ENCODE peak calls at places on chromosome 17, in five cellular contexts. K, S, O, D and J are unnamed samples.

GRCh38 chr17:75557852-75558665 is 29.5 kb upstream of the MYO15B start:
- DNase-seq in K (no peak), S (no peak), O (no peak), D (no peak), J (no peak)

GRCh38 chr17:33039874-33040273 is 48.2 kb downstream of the SPACA3 start:
- DNase-seq in K (no peak), S (peak), O (no peak), D (no peak), J (peak)

GRCh38 chr17:78947235-78948153 is 22.3 kb upstream of the TIMP2 start:
- DNase-seq in K (no peak), S (peak), O (no peak), D (no peak), J (peak)

GRCh38 chr17:57873261-57874057 is 23.6 kb upstream of the MRPS23 start:
- DNase-seq in K (no peak), S (no peak), O (no peak), D (no peak), J (no peak)

GRCh38 chr17:79133986-79134385 is 59.4 kb downstream of the ENGASE start:
- DNase-seq in K (no peak), S (no peak), O (no peak), D (no peak), J (no peak)

GRCh38 chr17:44901323-44901965 is 2.2 kb upstream of the EFTUD2 start:
- DNase-seq in K (no peak), S (no peak), O (no peak), D (no peak), J (peak)

GRCh38 chr17:65171753-65172152 is 34.6 kb downstream of the RGS9 start:
- DNase-seq in K (no peak), S (no peak), O (no peak), D (no peak), J (no peak)

GRCh38 chr17:30363715-30364202 is 15.0 kb upstream of the CPD start:
- DNase-seq in K (peak), S (no peak), O (peak), D (no peak), J (peak)

DNA sequence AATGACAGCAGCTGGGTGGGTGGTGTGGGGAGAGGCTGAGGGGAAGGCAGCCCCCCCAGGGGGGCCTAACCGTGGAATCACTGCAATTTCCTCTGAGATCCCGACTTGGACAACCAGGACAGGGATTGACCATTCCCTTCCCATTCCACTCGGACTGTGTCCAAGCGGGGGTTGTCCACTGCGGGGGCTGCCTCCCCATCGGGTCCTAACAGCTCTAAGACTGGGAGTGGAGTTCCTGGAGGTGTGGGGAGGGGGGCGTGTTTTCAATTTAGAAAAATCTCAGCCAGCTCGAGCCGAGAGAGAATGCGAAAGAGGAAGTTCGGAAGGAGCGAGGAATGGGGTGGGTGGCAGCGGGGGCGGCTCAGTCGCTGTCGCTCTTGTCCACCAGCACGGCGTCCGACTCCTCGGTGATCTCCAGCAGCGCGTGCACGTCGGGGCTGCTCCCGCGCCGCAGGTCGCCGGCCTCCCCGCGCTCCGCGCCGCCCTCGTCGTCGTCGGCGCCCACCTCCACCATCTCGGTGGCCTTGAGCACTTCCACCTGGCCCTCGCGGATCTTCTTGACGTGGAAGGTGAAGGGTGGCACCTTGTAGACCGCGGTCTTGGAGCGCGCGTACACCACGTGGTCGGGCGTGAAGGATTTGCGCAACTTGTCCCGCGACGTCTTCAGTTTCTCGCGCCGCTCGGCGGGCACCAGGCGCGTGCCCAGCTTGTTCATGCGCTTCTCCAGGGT is 16.2 kb upstream of the STAT3 start:
- DNase-seq in K (no peak), S (no peak), O (no peak), D (no peak), J (no peak)
- TF ChIP-seq CTCF in K (no peak), S (no peak), O (no peak), D (no peak), J (no peak)

GRCh38 chr17:69066482-69066881 is 5.8 kb upstream of the ABCA9 start:
- DNase-seq in K (no peak), S (no peak), O (peak), D (no peak), J (no peak)

GRCh38 chr17:69069289-69069688 is 8.6 kb upstream of the ABCA9 start:
- DNase-seq in K (no peak), S (no peak), O (no peak), D (no peak), J (no peak)

GRCh38 chr17:69064476-69064875 is 3.7 kb upstream of the ABCA9 start:
- DNase-seq in K (no peak), S (no peak), O (no peak), D (no peak), J (no peak)

GRCh38 chr17:69065113-69065512 is 4.4 kb upstream of the ABCA9 start:
- DNase-seq in K (no peak), S (no peak), O (no peak), D (no peak), J (no peak)

GRCh38 chr17:69067274-69068047 is 6.7 kb upstream of the ABCA9 start:
- DNase-seq in K (no peak), S (no peak), O (no peak), D (no peak), J (no peak)
- TF ChIP-seq CTCF in K (no peak), S (no peak), O (peak), D (no peak), J (peak)

GRCh38 chr17:80970044-80970761 is 21.4 kb upstream of the CHMP6 start:
- DNase-seq in K (peak), S (no peak), O (peak), D (peak), J (peak)

GRCh38 chr17:80969674-80970043 is 22.0 kb upstream of the CHMP6 start:
- DNase-seq in K (no peak), S (no peak), O (no peak), D (no peak), J (no peak)

GRCh38 chr17:80971704-80972304 is 19.8 kb upstream of the CHMP6 start:
- DNase-seq in K (no peak), S (no peak), O (no peak), D (no peak), J (no peak)

GRCh38 chr17:80969030-80969673 is 22.5 kb upstream of the CHMP6 start:
- DNase-seq in K (no peak), S (no peak), O (no peak), D (no peak), J (no peak)

GRCh38 chr17:80970762-80971703 is 20.6 kb upstream of the CHMP6 start:
- DNase-seq in K (no peak), S (no peak), O (no peak), D (no peak), J (no peak)
- TF ChIP-seq CTCF in K (no peak), S (no peak), O (peak), D (no peak), J (no peak)

DNA sequence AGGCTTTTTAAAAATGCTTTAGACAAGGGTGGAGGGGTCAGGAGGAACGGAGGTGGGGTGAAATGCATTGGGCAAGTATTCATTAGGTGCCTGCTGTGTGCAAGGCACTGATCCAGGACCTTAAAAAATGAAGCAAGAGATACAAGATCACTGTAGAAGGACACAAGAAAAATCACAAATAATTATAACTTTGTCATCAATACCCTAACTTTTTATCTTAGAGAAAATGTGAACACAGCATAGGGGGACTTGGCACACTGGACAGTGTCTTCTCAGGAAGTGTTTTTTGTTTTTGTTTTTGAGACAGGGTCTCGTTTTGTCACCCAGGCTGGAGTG is 7.0 kb downstream of the EPOP start:
- DNase-seq in K (no peak), S (no peak), O (no peak), D (no peak), J (no peak)
- TF ChIP-seq CTCF in K (no peak), S (peak), O (peak), D (peak), J (no peak)

DNA sequence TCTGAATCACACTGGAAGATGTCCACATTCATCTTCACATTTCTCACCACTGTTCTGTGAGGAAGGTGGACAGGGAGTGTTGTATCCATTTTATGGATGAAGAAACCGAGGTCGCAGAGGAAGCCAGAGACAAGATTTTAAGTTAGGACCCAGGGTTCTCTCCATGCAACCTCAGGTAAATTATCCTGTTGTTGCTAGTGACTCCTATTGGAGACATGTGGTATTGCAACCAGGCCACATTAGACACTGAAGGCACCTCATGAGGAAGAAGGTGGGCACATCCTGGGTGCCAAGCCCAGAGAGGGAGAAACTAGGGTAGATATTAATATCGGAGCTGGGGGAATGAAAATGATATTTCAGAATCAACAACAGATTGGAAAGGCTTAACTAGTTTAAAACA is 8.5 kb upstream of the WNT9B start:
- DNase-seq in K (no peak), S (no peak), O (peak), D (no peak), J (peak)
- TF ChIP-seq CTCF in K (no peak), S (no peak), O (peak), D (no peak), J (peak)

DNA sequence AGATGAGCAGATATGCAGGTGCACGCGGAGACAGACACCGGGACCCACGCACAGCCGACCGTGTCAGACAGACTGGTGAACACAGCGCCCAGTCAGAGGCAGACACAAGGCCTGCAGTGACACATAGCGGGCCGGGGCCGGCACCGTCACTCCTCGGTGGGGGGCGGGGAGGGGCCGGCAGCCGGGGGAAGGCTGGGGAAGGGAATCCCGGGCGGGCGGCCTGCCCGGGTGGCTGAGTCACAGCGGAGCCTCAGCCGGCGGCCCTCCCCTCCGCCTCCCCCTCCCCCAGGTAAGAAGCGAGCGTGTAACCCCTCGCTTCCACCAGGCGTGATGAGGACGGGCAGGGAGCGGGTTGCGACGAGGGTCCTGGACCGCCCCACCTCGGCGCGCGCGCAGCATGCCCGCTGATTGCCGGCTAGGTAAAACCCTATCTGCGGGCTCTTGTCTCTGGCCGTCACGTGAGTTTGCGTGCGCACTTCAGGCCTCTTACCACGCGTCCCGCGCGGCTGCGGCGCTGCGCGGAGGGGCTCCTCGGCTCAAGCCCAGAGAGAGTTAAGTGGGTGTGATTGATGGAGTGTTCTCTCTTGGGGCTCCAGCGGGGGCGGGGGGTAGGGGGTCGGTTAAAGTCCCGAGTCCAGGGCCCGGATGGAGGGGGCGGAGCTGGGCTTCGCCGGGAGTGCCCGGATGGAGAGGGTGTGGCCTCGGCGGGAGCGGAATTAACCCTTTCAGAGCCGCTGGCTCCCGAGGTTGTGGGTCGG is 7.8 kb downstream of the KDM6B start:
- DNase-seq in K (peak), S (peak), O (peak), D (peak), J (peak)
- TF ChIP-seq CTCF in K (peak), S (no peak), O (no peak), D (peak), J (no peak)

GRCh38 chr17:40724656-40725055 is 21.1 kb upstream of the KRT24 start:
- DNase-seq in K (no peak), S (no peak), O (no peak), D (no peak), J (no peak)

GRCh38 chr17:40730974-40731373 is 24.2 kb downstream of the KRT25 start:
- DNase-seq in K (no peak), S (no peak), O (no peak), D (no peak), J (no peak)

GRCh38 chr17:40727447-40728231 is 24.1 kb upstream of the KRT24 start:
- DNase-seq in K (peak), S (no peak), O (peak), D (no peak), J (peak)

GRCh38 chr17:40722146-40722720 is 18.7 kb upstream of the KRT24 start:
- DNase-seq in K (no peak), S (no peak), O (no peak), D (no peak), J (no peak)

GRCh38 chr17:40726919-40727318 is 23.4 kb upstream of the KRT24 start:
- DNase-seq in K (no peak), S (no peak), O (no peak), D (no peak), J (peak)
- TF ChIP-seq CTCF in K (no peak), S (no peak), O (no peak), D (no peak), J (peak)

GRCh38 chr17:2092253-2092652 is 37.4 kb downstream of the HIC1 start:
- DNase-seq in K (no peak), S (no peak), O (no peak), D (no peak), J (no peak)
- TF ChIP-seq CTCF in K (no peak), S (no peak), O (no peak), D (no peak), J (no peak)

GRCh38 chr17:77772461-77772897 is 186.0 kb upstream of the TNRC6C start:
- DNase-seq in K (peak), S (peak), O (peak), D (no peak), J (peak)
- TF ChIP-seq CTCF in K (peak), S (peak), O (peak), D (peak), J (peak)

GRCh38 chr17:40515491-40516041 is 14.1 kb upstream of the TNS4 start:
- DNase-seq in K (no peak), S (no peak), O (peak), D (peak), J (no peak)
- TF ChIP-seq CTCF in K (no peak), S (no peak), O (no peak), D (no peak), J (no peak)